ENCODE peak calls at places on chromosomes 6 and 20, in nine cellular contexts. C is GM23338, W is BJ, A is thoracic aorta, E is upper lobe of right lung, G is epithelial cell of esophagus, L is A549, J is mesothelial cell of epicardium, V is neural progenitor cell. T is an unnamed sample.

GRCh38 chr6:100229512-100229911 is 235.2 kb downstream of the SIM1 start:
- DNase-seq in G (peak), L (no peak), J (no peak), W (no peak), V (no peak), A (no peak), E (no peak), C (no peak), T (no peak)

GRCh38 chr6:12066297-12066696 is 54.2 kb downstream of the HIVEP1 start:
- DNase-seq in C (no peak), W (no peak), A (no peak), L (no peak), V (no peak), J (no peak), E (no peak), G (no peak), T (no peak)

GRCh38 chr6:22025468-22026159 is 271.2 kb downstream of the PRL start:
- DNase-seq in C (peak), G (peak), W (peak), L (peak), A (no peak), V (peak), J (peak), E (no peak), T (peak)

GRCh38 chr20:62907377-62908317 is 18.7 kb downstream of the DIDO1 start:
- DNase-seq in L (no peak), C (peak), G (no peak), E (no peak), V (peak), W (no peak), J (no peak), A (no peak), T (no peak)

GRCh38 chr20:8153281-8153908 is 21.3 kb downstream of the PLCB1 start:
- DNase-seq in J (no peak), C (no peak), G (peak), W (no peak), E (no peak), V (no peak), A (no peak), L (no peak), T (no peak)

GRCh38 chr6:120407696-120408095 is 926.6 kb downstream of the TBC1D32 start:
- DNase-seq in E (no peak), V (no peak), J (no peak), G (no peak), A (no peak), C (no peak), L (no peak), W (no peak), T (no peak)

GRCh38 chr20:44580581-44581268 is 1.7 kb upstream of the PKIG start:
- DNase-seq in A (no peak), C (no peak), L (no peak), V (no peak), W (no peak), G (no peak), J (no peak), E (no peak), T (no peak)

GRCh38 chr6:107813555-107814194 is 10.4 kb downstream of the SCML4 start:
- DNase-seq in A (no peak), L (no peak), E (no peak), W (no peak), V (no peak), J (no peak), G (peak), C (no peak), T (no peak)

GRCh38 chr20:37245671-37246237 is 15.9 kb downstream of the GHRH start:
- DNase-seq in C (peak), W (no peak), A (no peak), V (peak), L (no peak), G (no peak), E (no peak), J (no peak), T (no peak)

GRCh38 chr20:7274870-7275269 is 507.4 kb downstream of the BMP2 start:
- DNase-seq in G (peak), E (no peak), W (no peak), C (no peak), A (no peak), J (no peak), V (no peak), L (no peak), T (no peak)

GRCh38 chr6:5246870-5247161 is 13.9 kb downstream of the LYRM4 start:
- DNase-seq in L (no peak), J (no peak), G (no peak), A (no peak), W (no peak), V (no peak), E (no peak), C (no peak), T (no peak)

GRCh38 chr6:56624728-56625069 is 18.0 kb downstream of the DST start:
- DNase-seq in W (no peak), G (no peak), J (no peak), L (no peak), C (no peak), E (no peak), V (no peak), A (no peak), T (no peak)

GRCh38 chr20:19193349-19193748 is 19.1 kb upstream of the SLC24A3 start:
- DNase-seq in E (no peak), V (no peak), C (no peak), L (no peak), G (no peak), W (no peak), J (no peak), A (no peak), T (no peak)

GRCh38 chr6:52661551-52661950 is 9.4 kb upstream of the TMEM14A start:
- DNase-seq in G (no peak), A (no peak), E (no peak), W (no peak), C (no peak), L (no peak), J (no peak), V (no peak), T (no peak)

GRCh38 chr6:85408039-85408438 is 41.8 kb upstream of the NT5E start:
- DNase-seq in G (no peak), E (no peak), V (no peak), A (no peak), C (peak), L (no peak), W (no peak), J (no peak), T (no peak)

GRCh38 chr20:62920039-62920645 is 6.2 kb downstream of the DIDO1 start:
- DNase-seq in J (no peak), V (no peak), L (no peak), E (no peak), C (no peak), A (no peak), W (no peak), G (no peak), T (no peak)

GRCh38 chr20:50512323-50512722 is 2.1 kb downstream of the PTPN1 start:
- DNase-seq in A (no peak), L (no peak), G (no peak), J (no peak), V (no peak), C (no peak), E (no peak), W (no peak), T (no peak)
- TF ChIP-seq CTCF in A (no peak), L (no peak), G (no peak), J (no peak), V (no peak), C (no peak), E (no peak), W (no peak), T (no peak)

GRCh38 chr20:41387433-41387832 is 20.8 kb upstream of the EMILIN3 start:
- DNase-seq in L (no peak), G (no peak), C (peak), V (peak), W (no peak), E (no peak), A (no peak), J (no peak), T (no peak)
- TF ChIP-seq CTCF in L (no peak), G (no peak), C (peak), V (peak), W (peak), E (no peak), A (no peak), J (no peak), T (peak)

GRCh38 chr6:113976806-113977205 is 5.9 kb upstream of the HDAC2 start:
- DNase-seq in G (no peak), V (no peak), J (no peak), L (no peak), E (no peak), W (no peak), C (no peak), A (no peak), T (no peak)

GRCh38 chr6:113978084-113978675 is 7.2 kb upstream of the HDAC2 start:
- DNase-seq in G (no peak), V (no peak), J (no peak), A (no peak), L (no peak), W (no peak), E (no peak), C (no peak), T (no peak)

GRCh38 chr6:113979930-113980329 is 9.0 kb upstream of the HDAC2 start:
- DNase-seq in W (no peak), G (no peak), L (no peak), E (no peak), C (no peak), A (no peak), J (no peak), V (no peak), T (no peak)

GRCh38 chr6:113982055-113982550 is 11.2 kb upstream of the HDAC2 start:
- DNase-seq in E (no peak), G (no peak), V (no peak), C (no peak), W (no peak), L (no peak), A (no peak), J (no peak), T (no peak)

DNA sequence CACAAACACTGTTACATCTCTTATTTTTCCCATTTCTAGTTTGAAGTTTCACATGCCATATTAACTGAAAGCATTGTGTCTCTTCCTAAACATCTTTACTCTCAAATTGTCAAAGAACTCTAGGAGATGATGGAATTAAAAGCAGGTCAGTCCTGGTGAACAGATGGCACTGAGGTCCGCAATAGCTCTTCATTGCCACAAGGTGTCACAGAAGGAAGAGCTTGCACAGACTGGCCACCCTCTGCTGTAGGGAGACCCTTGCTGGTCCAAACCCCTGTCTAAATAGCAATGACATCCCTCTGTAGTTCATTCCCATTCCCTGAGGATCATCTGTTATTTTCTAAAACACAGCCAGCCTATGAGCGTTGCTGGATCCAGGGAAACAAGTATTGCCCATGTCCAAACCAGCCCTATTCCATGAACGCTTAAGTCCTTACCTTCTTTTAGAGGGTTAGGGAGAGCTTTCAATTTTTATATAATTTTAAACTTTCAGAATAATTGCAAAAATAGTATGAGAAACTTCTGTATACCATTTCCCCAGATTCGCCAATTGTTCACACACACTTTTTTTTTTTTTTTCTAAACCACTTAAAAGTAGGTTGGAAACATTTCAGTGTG is 10.1 kb upstream of the HDAC2 start:
- DNase-seq in V (peak), E (no peak), W (no peak), J (no peak), C (peak), A (no peak), L (peak), G (peak), T (no peak)
- TF ChIP-seq CTCF in V (peak), E (peak), W (peak), J (peak), C (peak), A (peak), L (peak), G (peak), T (peak)

DNA sequence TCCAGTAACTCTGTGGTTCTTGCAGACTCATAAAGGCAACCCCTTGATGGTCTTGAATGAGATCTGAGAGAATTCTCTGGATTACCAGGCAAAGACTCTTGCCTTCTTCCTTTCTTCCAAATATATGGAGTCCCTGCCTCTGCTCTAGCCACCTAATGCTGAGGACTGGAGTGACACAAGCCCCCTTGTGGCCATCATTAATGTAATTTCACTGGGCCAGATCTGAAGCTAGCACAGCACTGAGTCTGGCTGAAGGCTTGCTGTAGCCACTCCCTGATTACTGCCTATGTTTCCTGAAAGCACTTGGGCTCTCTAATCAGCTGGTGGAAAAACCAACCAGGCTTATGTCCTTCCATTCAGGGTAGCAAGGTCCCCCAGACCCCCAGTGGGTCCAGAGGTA is 559.3 kb upstream of the IRAK1BP1 start:
- DNase-seq in A (no peak), C (peak), E (no peak), L (no peak), V (peak), W (no peak), J (no peak), G (peak), T (no peak)
- TF ChIP-seq CTCF in A (no peak), C (peak), E (no peak), L (no peak), V (peak), W (no peak), J (no peak), G (peak), T (peak)

DNA sequence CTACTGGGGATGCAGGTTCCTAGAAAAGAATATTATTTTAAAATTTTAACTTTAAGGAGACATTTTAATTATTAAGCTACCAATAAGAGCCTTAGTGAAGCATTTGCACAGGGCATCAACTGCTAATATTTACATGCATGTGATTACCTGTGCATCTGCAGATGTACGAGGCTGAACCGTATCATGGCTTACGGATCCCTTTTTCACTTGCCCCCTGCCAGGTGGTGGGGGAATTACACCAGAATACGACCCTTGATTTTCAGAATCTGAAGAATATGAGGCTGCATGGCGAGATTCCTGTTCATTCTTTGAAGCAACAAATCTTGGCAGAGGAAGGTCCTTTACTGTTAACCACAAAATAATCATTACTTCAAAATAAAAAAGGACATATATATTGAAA is 42.7 kb downstream of the REPS1 start:
- DNase-seq in E (no peak), J (no peak), L (peak), G (peak), V (no peak), A (no peak), C (peak), W (no peak), T (no peak)
- TF ChIP-seq CTCF in E (no peak), J (peak), L (no peak), G (no peak), V (peak), A (no peak), C (peak), W (no peak), T (peak)

DNA sequence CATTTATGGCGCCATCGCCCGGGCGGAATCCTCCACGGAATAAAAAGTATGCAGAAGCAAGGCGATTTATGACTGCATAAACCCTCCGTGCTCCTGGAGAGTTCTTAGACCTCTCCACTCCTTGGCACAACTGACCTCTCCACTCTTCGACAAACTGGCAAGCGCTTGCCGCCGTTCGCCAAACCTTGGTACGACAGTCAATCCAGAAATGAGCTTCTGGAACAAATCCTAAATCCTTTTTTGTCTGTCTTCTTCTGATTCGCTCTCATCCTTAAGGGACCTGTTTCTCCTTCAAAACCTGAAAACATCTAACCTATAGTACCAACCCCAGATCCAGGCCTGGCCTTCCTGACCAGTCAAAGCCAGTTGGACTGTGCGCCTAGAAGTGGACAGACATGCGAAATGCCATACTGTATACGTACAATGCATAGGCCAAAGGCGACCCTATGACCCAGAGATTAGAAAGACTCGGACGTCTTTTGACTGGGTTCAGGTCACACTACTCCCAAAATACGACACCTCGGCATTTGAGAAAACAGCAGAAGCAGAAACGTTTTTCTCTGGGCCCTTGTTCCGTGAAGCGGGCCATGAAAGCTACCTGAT is 59.4 kb downstream of the TRIM27 start:
- DNase-seq in A (no peak), E (no peak), J (no peak), L (no peak), W (no peak), C (no peak), G (no peak), V (no peak), T (no peak)
- TF ChIP-seq CTCF in A (no peak), E (peak), J (no peak), L (peak), W (no peak), C (peak), G (no peak), V (peak), T (peak)

DNA sequence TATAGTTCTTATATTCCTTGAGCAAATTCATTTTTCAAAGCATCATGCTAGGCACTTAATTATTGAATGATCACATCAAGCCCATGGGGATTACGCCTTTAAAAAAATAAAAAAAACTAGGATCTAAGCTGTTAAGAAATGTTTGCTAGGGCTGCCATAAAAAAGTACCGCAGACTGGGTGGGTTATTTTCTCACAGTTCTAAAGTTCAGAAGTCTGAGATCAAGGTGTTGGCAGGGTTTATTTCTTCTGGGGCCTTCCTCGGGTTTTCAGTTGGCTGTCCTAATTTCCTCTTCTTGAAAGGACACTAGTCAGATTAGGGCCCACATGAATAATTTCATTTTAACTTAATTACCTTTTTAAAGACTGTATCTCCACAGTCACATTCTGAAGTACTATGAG is 165.6 kb upstream of the RIMS1 start:
- DNase-seq in L (no peak), G (no peak), V (no peak), E (no peak), A (no peak), C (no peak), W (no peak), J (no peak), T (no peak)
- TF ChIP-seq CTCF in L (no peak), G (no peak), V (no peak), E (no peak), A (no peak), C (no peak), W (no peak), J (no peak), T (no peak)

GRCh38 chr20:32893878-32894483 is 35.3 kb downstream of the EFCAB8 start:
- DNase-seq in A (no peak), E (no peak), V (peak), C (peak), G (peak), W (no peak), L (peak), J (no peak), T (no peak)
- TF ChIP-seq CTCF in A (no peak), E (no peak), V (peak), C (peak), G (peak), W (peak), L (peak), J (no peak), T (peak)

GRCh38 chr6:109184638-109185037 is 89.3 kb downstream of the CEP57L1 start:
- DNase-seq in V (no peak), E (no peak), A (no peak), L (no peak), J (no peak), G (no peak), C (no peak), W (no peak), T (no peak)

GRCh38 chr6:109186012-109186411 is 90.7 kb downstream of the CEP57L1 start:
- DNase-seq in C (no peak), L (no peak), W (no peak), G (no peak), V (no peak), E (no peak), J (no peak), A (no peak), T (no peak)

GRCh38 chr6:109187399-109188114 is 92.2 kb downstream of the CEP57L1 start:
- DNase-seq in E (no peak), A (no peak), C (peak), G (peak), V (peak), L (peak), W (no peak), J (peak), T (peak)

GRCh38 chr6:109192865-109193264 is 97.6 kb downstream of the CEP57L1 start:
- DNase-seq in L (no peak), C (no peak), V (no peak), J (no peak), A (no peak), E (no peak), W (no peak), G (no peak), T (no peak)

GRCh38 chr6:109188115-109188411 is 92.8 kb downstream of the CEP57L1 start:
- DNase-seq in A (no peak), G (no peak), J (no peak), L (no peak), E (no peak), V (no peak), W (no peak), C (no peak), T (no peak)
- TF ChIP-seq CTCF in A (no peak), G (no peak), J (no peak), L (no peak), E (peak), V (no peak), W (no peak), C (no peak), T (no peak)